ENCODE peak calls at places on chromosomes 3 and 15, in nine cellular contexts. H, P, X, F, L, B, W, G and S are unnamed samples.

GRCh38 chr3:134336587-134336986 is 37.7 kb downstream of the AMOTL2 start:
- DNase-seq in X (peak), F (no peak), W (no peak), H (no peak), L (peak), G (no peak), B (no peak), P (no peak), S (peak)

GRCh38 chr15:51269496-51269895 is 68.9 kb downstream of the CYP19A1 start:
- DNase-seq in P (no peak), H (no peak), G (no peak), F (no peak), B (no peak), L (no peak), X (no peak), W (no peak), S (no peak)

GRCh38 chr3:138197058-138197457 is 10.0 kb downstream of the ARMC8 start:
- DNase-seq in P (no peak), L (peak), B (no peak), G (no peak), F (no peak), X (peak), W (no peak), H (no peak), S (no peak)

GRCh38 chr3:129695203-129695602 is 88.7 kb upstream of the PLXND1 start:
- DNase-seq in F (no peak), G (no peak), W (no peak), H (no peak), X (peak), P (no peak), L (peak), B (no peak), S (no peak)

GRCh38 chr3:176274161-176274560 is 923.1 kb downstream of the TBL1XR1 start:
- DNase-seq in L (no peak), W (no peak), X (no peak), B (no peak), F (no peak), H (no peak), G (no peak), P (no peak), S (no peak)

GRCh38 chr15:61227269-61228024 is 1.7 kb downstream of the RORA start:
- DNase-seq in P (peak), W (no peak), F (peak), X (peak), L (peak), B (no peak), H (peak), G (no peak), S (peak)

GRCh38 chr15:40266828-40267304 is 16.0 kb downstream of the ANKRD63 start:
- DNase-seq in H (no peak), W (no peak), G (no peak), B (no peak), F (no peak), L (peak), P (no peak), X (peak), S (peak)

GRCh38 chr3:101936419-101937331 is 87.4 kb downstream of the NFKBIZ start:
- DNase-seq in P (no peak), H (no peak), X (peak), F (no peak), W (no peak), G (no peak), L (peak), B (no peak), S (no peak)

GRCh38 chr3:78804251-78805037 is 963.4 kb downstream of the ROBO1 start:
- DNase-seq in W (no peak), L (peak), X (peak), B (no peak), H (no peak), F (no peak), G (no peak), P (no peak), S (no peak)

GRCh38 chr3:15148614-15149013 is 49.7 kb upstream of the RBSN start:
- DNase-seq in L (no peak), G (no peak), F (no peak), W (no peak), H (no peak), X (no peak), B (no peak), P (no peak), S (no peak)

GRCh38 chr15:44593042-44593736 is 56.2 kb downstream of the EIF3J start:
- DNase-seq in P (no peak), W (no peak), H (no peak), B (no peak), X (peak), L (no peak), F (no peak), G (no peak), S (no peak)

GRCh38 chr15:59366368-59367021 is 6.2 kb downstream of the MYO1E start:
- DNase-seq in B (no peak), H (no peak), X (no peak), L (no peak), F (no peak), W (no peak), G (no peak), P (no peak), S (no peak)

GRCh38 chr3:24101676-24102168 is 156.6 kb downstream of the NR1D2 start:
- DNase-seq in F (no peak), W (no peak), L (no peak), P (no peak), B (no peak), H (no peak), G (no peak), X (no peak), S (no peak)

GRCh38 chr3:72461787-72462186 is 386.5 kb downstream of the SHQ1 start:
- DNase-seq in W (peak), H (no peak), X (no peak), F (no peak), B (no peak), L (no peak), G (no peak), P (peak), S (no peak)

GRCh38 chr15:52121006-52121405 is 8.4 kb upstream of the BCL2L10 start:
- DNase-seq in L (no peak), F (no peak), X (no peak), W (no peak), G (no peak), H (peak), P (no peak), B (no peak), S (no peak)

GRCh38 chr15:75720787-75721461 is 8.3 kb upstream of the CSPG4 start:
- DNase-seq in X (peak), P (peak), G (no peak), L (no peak), B (no peak), H (peak), W (peak), F (no peak), S (no peak)

GRCh38 chr3:146133436-146133835 is 27.5 kb downstream of the PLOD2 start:
- DNase-seq in X (no peak), H (no peak), F (no peak), W (no peak), G (no peak), B (no peak), L (peak), P (no peak), S (no peak)

GRCh38 chr3:25441234-25441856 is 13.3 kb downstream of the RARB start:
- DNase-seq in P (no peak), B (no peak), F (no peak), W (no peak), H (no peak), G (no peak), X (no peak), L (no peak), S (no peak)

GRCh38 chr3:184361532-184361931 is at the start of the genes CLCN2 and POLR2H:
- DNase-seq in H (peak), W (peak), F (peak), P (peak), G (peak), B (peak), X (no peak), L (peak), S (no peak)

GRCh38 chr3:158762701-158763100 is 30.4 kb upstream of the RARRES1 start:
- DNase-seq in X (no peak), P (no peak), H (no peak), L (no peak), W (no peak), F (no peak), G (no peak), B (no peak), S (no peak)

GRCh38 chr15:33310481-33311311 is at the start of gene RYR3:
- DNase-seq in G (peak), W (peak), X (no peak), H (peak), L (no peak), F (peak), B (no peak), P (peak), S (no peak)

GRCh38 chr15:60631620-60632019 is 152.7 kb upstream of the ICE2 start:
- DNase-seq in W (no peak), B (no peak), P (no peak), G (no peak), F (no peak), H (no peak), X (no peak), L (no peak), S (no peak)

GRCh38 chr3:138608322-138609214 is at the start of gene FAIM:
- DNase-seq in B (peak), F (peak), W (peak), X (peak), H (peak), P (peak), L (peak), G (peak), S (peak)

GRCh38 chr3:38507120-38507519 is 11.0 kb downstream of the EXOG start:
- DNase-seq in L (no peak), W (no peak), X (no peak), H (no peak), B (no peak), F (no peak), G (no peak), P (no peak), S (no peak)

GRCh38 chr15:55858661-55859060 is 115.7 kb upstream of the PRTG start:
- DNase-seq in F (no peak), B (no peak), H (no peak), W (no peak), L (peak), P (no peak), X (no peak), G (no peak), S (no peak)

GRCh38 chr15:68764090-68764489 is 56.6 kb downstream of the ANP32A start:
- DNase-seq in H (no peak), F (no peak), B (no peak), P (no peak), G (peak), X (no peak), L (no peak), W (no peak), S (no peak)

GRCh38 chr3:98791341-98792325 is 28.5 kb downstream of the ST3GAL6 start:
- DNase-seq in W (no peak), X (no peak), B (no peak), L (peak), P (no peak), F (no peak), G (no peak), H (no peak), S (no peak)

GRCh38 chr15:62389887-62390792 is 225.1 kb upstream of the C2CD4B start:
- DNase-seq in L (peak), F (peak), X (peak), P (peak), H (peak), W (peak), G (peak), B (peak), S (peak)

GRCh38 chr3:60056394-60056793 is 1006.6 kb upstream of the CFAP20DC start:
- DNase-seq in H (no peak), P (no peak), B (no peak), X (no peak), G (no peak), W (no peak), L (no peak), F (no peak), S (no peak)

GRCh38 chr15:71084264-71084663 is 31.0 kb upstream of the THSD4 start:
- DNase-seq in H (no peak), L (no peak), G (no peak), F (no peak), B (no peak), P (no peak), X (no peak), W (no peak), S (no peak)

GRCh38 chr3:128701342-128702212 is 24.4 kb upstream of the RAB7A start:
- DNase-seq in X (no peak), L (peak), F (no peak), P (no peak), W (peak), H (no peak), B (no peak), G (no peak), S (no peak)

GRCh38 chr15:81897011-81897677 is 148.7 kb downstream of the MEX3B start:
- DNase-seq in F (no peak), B (no peak), W (no peak), P (no peak), H (no peak), G (no peak), X (peak), L (peak), S (no peak)

GRCh38 chr3:78888650-78889049 is 879.1 kb downstream of the ROBO1 start:
- DNase-seq in P (no peak), B (no peak), W (no peak), G (no peak), X (peak), H (no peak), F (no peak), L (peak), S (no peak)

GRCh38 chr15:44705981-44706380 is 5.1 kb downstream of the PATL2 start:
- DNase-seq in L (no peak), G (no peak), H (no peak), F (no peak), W (no peak), P (no peak), B (no peak), X (no peak), S (no peak)

GRCh38 chr3:1908651-1909445 is 189.8 kb upstream of the CNTN4 start:
- DNase-seq in L (no peak), W (no peak), H (no peak), G (no peak), F (no peak), B (no peak), P (no peak), X (no peak), S (no peak)

GRCh38 chr15:94041731-94042130 is 189.6 kb upstream of the MCTP2 start:
- DNase-seq in P (no peak), X (no peak), F (no peak), H (no peak), B (no peak), G (no peak), W (no peak), L (no peak), S (no peak)

GRCh38 chr15:62453356-62453755 is 288.3 kb upstream of the C2CD4B start:
- DNase-seq in F (no peak), W (no peak), L (peak), P (no peak), H (no peak), B (no peak), G (no peak), X (no peak), S (no peak)